ENCODE peak calls at places on chromosomes 11 and 22, in four cellular contexts. O, E, M and R are unnamed samples.

GRCh38 chr11:129699711-129700304 is 115.8 kb upstream of the TMEM45B start:
- DNase-seq in O (no peak), E (no peak), M (no peak), R (no peak)

GRCh38 chr11:8683115-8683807 is 669 bp downstream of the RPL27A start:
- DNase-seq in O (no peak), E (no peak), M (no peak), R (no peak)

GRCh38 chr22:38751422-38752346 is 4.1 kb downstream of the SUN2 start:
- DNase-seq in O (peak), E (peak), M (no peak), R (no peak)

GRCh38 chr11:121067453-121067852 is 33.6 kb upstream of the TECTA start:
- DNase-seq in O (peak), E (no peak), M (no peak), R (no peak)

GRCh38 chr11:134939046-134939445 is 527.0 kb upstream of the B3GAT1 start:
- DNase-seq in O (no peak), E (no peak), M (no peak), R (no peak)

GRCh38 chr11:9038537-9038936 is 34.7 kb upstream of the NRIP3 start:
- DNase-seq in O (no peak), E (no peak), M (no peak), R (no peak)

GRCh38 chr11:62508336-62509058 is 38.1 kb downstream of the AHNAK start:
- DNase-seq in O (peak), E (peak), M (peak), R (peak)

GRCh38 chr11:12174145-12175143 is 64.1 kb downstream of the MICAL2 start:
- DNase-seq in O (no peak), E (no peak), M (no peak), R (peak)

GRCh38 chr11:63756919-63757761 is 11.4 kb downstream of the ZFTA start:
- DNase-seq in O (no peak), E (no peak), M (no peak), R (no peak)

DNA sequence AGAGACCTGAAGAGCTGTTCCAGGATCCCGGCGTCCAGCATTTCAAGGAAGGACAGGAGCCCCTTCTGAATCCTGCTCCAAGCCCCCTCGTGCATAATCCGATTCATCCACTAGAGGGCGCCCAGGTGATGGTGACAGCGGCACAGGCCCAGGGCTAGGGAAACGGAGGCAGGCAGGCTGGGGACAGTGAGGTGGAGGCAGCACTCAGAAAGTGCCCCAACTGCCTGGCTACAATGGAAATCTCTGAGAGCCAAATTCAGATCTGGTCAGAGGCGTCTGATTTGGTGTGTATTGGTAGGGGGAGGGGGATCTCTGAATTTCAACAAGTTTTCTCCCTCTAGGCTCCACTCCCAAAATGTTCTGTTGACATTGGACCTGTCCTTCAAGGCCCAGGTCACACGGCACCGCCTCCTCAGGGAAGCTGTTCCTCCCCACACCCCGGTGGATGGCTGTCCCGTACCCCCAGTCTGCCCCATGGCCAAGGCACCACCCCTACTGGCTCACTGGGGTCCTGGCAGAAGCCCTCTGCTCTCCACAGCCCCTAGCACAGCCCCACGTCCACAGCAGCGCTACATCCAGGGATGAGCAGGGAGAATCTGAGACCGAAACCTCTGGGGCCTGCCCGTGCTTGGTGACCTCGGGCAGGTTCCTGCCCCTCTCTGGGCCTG is 142.9 kb downstream of the CRYBB2 start:
- DNase-seq in O (no peak), E (peak), M (peak), R (peak)
- TF ChIP-seq CTCF in O (peak), E (peak), M (peak), R (peak)

GRCh38 chr11:128620306-128621175 is 33.2 kb upstream of the ETS1 start:
- DNase-seq in O (no peak), E (no peak), M (no peak), R (peak)
- H3K4me3 ChIP-seq in O (no peak), E (no peak), M (no peak), R (no peak)

GRCh38 chr11:94283678-94284077 is 20.7 kb upstream of the IZUMO1R start:
- DNase-seq in O (no peak), E (no peak), M (no peak), R (no peak)
- TF ChIP-seq CTCF in O (no peak), E (no peak), M (no peak), R (no peak)

DNA sequence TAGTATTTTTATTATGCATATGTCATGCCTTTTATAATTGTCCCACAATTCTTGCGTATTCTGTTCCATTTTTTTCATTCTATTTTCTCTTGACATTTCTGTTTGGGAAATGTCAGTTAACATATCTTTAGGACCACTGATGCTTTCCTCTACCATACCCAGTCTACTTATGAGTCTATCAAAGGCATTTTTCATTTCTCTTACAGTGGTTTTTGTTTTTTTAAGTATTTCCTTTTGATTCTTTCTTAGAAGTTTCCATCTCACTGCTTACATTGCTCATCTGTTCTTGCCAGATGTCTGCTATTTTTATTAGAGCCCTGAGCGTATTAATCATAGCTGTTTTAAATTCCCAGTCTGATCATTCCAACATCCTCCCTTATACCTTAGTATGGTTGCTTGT is 29.3 kb upstream of the OR8B8 start:
- DNase-seq in O (no peak), E (no peak), M (no peak), R (no peak)
- H3K4me3 ChIP-seq in O (no peak), E (no peak), M (no peak), R (no peak)

DNA sequence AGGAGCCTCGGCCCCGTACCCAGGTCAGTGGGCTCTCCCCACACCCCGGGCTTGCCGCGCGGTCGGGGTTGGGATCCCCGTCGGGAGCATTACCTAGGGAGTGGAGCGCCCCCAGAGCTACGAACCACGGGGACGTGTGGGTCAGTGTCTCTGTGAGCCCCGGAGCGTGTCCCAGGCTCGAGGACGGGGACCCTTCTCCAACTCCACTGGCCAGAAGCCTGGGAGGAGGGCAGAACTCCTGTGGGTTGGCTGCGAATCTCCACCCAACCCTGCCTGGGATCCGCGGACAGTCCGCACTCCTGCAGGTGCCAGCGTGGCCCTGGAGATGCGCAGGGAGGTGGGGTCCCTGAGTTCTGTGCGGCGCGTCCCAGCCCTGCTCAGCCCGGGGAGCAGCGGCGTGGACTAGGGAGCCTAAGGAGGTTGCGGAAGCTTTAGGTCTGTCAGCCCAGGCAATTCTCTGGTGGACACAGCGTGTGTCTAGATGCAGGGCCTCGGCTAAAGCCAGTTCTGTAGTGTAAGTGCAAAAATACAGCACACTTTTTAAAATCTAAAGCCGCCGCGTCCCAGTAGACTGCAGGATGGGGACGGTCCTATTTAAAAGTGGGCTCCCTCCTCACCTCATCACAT is 413 bp downstream of the PPFIBP2 start:
- DNase-seq in O (no peak), E (no peak), M (peak), R (no peak)
- TF ChIP-seq CTCF in O (no peak), E (no peak), M (no peak), R (no peak)